ENCODE peak calls at places on chromosomes 11 and 22, in four cellular contexts. P is gastrocnemius medialis, W is GM23248, D is mammary epithelial cell. J is an unnamed sample. For H3K4me1 and H3K9me3, the result is how much of the 10 kb centered on the place peaks cover.

GRCh38 chr11:47847892-47848635 is at the start of gene NUP160:
- DNase-seq in P (peak), W (peak), D (peak), J (peak)

GRCh38 chr11:1831338-1832180 is 3.2 kb upstream of the SYT8 start:
- DNase-seq in P (no peak), W (no peak), D (no peak), J (peak)

GRCh38 chr22:32536352-32536751 is 61.7 kb downstream of the FBXO7 start:
- DNase-seq in P (no peak), W (no peak), D (no peak), J (no peak)

GRCh38 chr22:41262250-41262765 is 21.6 kb upstream of the CHADL start:
- DNase-seq in P (no peak), W (no peak), D (no peak), J (no peak)

GRCh38 chr11:2862395-2862949 is 23.1 kb downstream of the CDKN1C start:
- DNase-seq in P (no peak), W (peak), D (no peak), J (no peak)

GRCh38 chr22:42368379-42369249 is 63.6 kb downstream of the NFAM1 start:
- DNase-seq in P (no peak), W (peak), D (no peak), J (peak)

GRCh38 chr22:27669798-27670599 is 131.6 kb downstream of the MN1 start:
- DNase-seq in P (no peak), W (peak), D (no peak), J (no peak)

GRCh38 chr22:19579113-19579811 is 55.1 kb upstream of the CLDN5 start:
- DNase-seq in P (no peak), W (no peak), D (no peak), J (no peak)

GRCh38 chr11:88810420-88811097 is 255.2 kb downstream of the GRM5 start:
- DNase-seq in P (no peak), W (no peak), D (no peak), J (no peak)

GRCh38 chr22:46088541-46089311 is 61.6 kb upstream of the PPARA start:
- DNase-seq in P (peak), W (peak), D (peak), J (peak)

GRCh38 chr11:94767292-94767690 is 865 bp upstream of the AMOTL1 start:
- DNase-seq in P (no peak), W (no peak), D (no peak), J (no peak)

GRCh38 chr11:833114-833791 is 501 bp downstream of the CD151 start:
- DNase-seq in P (no peak), W (peak), D (peak), J (peak)

GRCh38 chr11:61061081-61061826 is 41.0 kb upstream of the CD5 start:
- DNase-seq in P (no peak), W (peak), D (peak), J (no peak)

GRCh38 chr11:74377689-74378088 is 20.5 kb downstream of the PGM2L1 start:
- DNase-seq in P (no peak), W (no peak), D (no peak), J (no peak)

GRCh38 chr22:26398741-26399153 is 30.3 kb upstream of the ASPHD2 start:
- DNase-seq in P (peak), W (peak), D (peak), J (peak)

GRCh38 chr22:31616315-31616980 is 45.6 kb downstream of the PISD start:
- DNase-seq in P (no peak), W (no peak), D (no peak), J (no peak)

GRCh38 chr11:13680501-13681264 is 12.2 kb downstream of the FAR1 start:
- DNase-seq in P (no peak), W (peak), D (no peak), J (no peak)

GRCh38 chr11:79428406-79428805 is 12.4 kb downstream of the TENM4 start:
- DNase-seq in P (no peak), W (no peak), D (no peak), J (no peak)

GRCh38 chr11:37110383-37110782 is 512.3 kb upstream of the RAG2 start:
- DNase-seq in P (no peak), W (no peak), D (peak), J (no peak)

GRCh38 chr11:17921620-17922473 is 91.0 kb downstream of the SERGEF start:
- DNase-seq in P (peak), W (peak), D (no peak), J (no peak)

GRCh38 chr11:113282898-113283297 is 31.5 kb upstream of the TTC12 start:
- DNase-seq in P (no peak), W (no peak), D (no peak), J (no peak)

GRCh38 chr11:3133456-3134217 is 31.5 kb downstream of the OSBPL5 start:
- DNase-seq in P (no peak), W (no peak), D (no peak), J (peak)

GRCh38 chr11:84922836-84923235 is 704.3 kb downstream of the DLG2 start:
- DNase-seq in P (no peak), W (peak), D (no peak), J (no peak)

GRCh38 chr22:49771266-49772065 is 56.2 kb downstream of the BRD1 start:
- DNase-seq in P (no peak), W (no peak), D (no peak), J (peak)

GRCh38 chr22:20656902-20657836 is 116.7 kb upstream of the SERPIND1 start:
- DNase-seq in P (no peak), W (no peak), D (no peak), J (no peak)

GRCh38 chr11:114799524-114799923 is 121.2 kb downstream of the NXPE2 start:
- DNase-seq in P (no peak), W (no peak), D (no peak), J (no peak)

GRCh38 chr11:32033067-32033466 is 57.8 kb upstream of the RCN1 start:
- DNase-seq in P (no peak), W (peak), D (no peak), J (no peak)

GRCh38 chr11:13487661-13488030 is 8.2 kb downstream of the PTH start:
- DNase-seq in P (no peak), W (peak), D (no peak), J (no peak)

GRCh38 chr22:22713416-22713815 is 69.0 kb downstream of the GGTLC2 start:
- DNase-seq in P (no peak), W (no peak), D (no peak), J (no peak)

GRCh38 chr11:128929991-128930390 is 12.7 kb downstream of the TP53AIP1 start:
- DNase-seq in P (no peak), W (peak), D (no peak), J (no peak)

GRCh38 chr11:68012843-68013610 is 2.9 kb downstream of the ALDH3B1 start:
- DNase-seq in P (no peak), W (peak), D (peak), J (peak)

GRCh38 chr11:2996976-2997375 is 4.8 kb upstream of the NAP1L4 start:
- DNase-seq in P (no peak), W (no peak), D (no peak), J (no peak)

GRCh38 chr11:111777094-111778046 is 11.2 kb upstream of the PPP2R1B start:
- DNase-seq in P (no peak), W (peak), D (peak), J (no peak)

GRCh38 chr11:57310630-57311086 is 14.1 kb downstream of the TNKS1BP1 start:
- DNase-seq in P (peak), W (peak), D (no peak), J (no peak)

GRCh38 chr22:45948081-45948648 is 28.8 kb downstream of the WNT7B start:
- DNase-seq in P (no peak), W (no peak), D (no peak), J (no peak)

GRCh38 chr11:7904910-7905309 is 26.2 kb downstream of the OR10A6 start:
- DNase-seq in P (no peak), W (peak), D (peak), J (no peak)

GRCh38 chr22:36999463-36999862 is 19.8 kb downstream of the TST start:
- DNase-seq in P (no peak), W (no peak), D (no peak), J (no peak)

GRCh38 chr22:37708580-37709444 is 12.0 kb downstream of the TRIOBP start:
- DNase-seq in P (no peak), W (no peak), D (no peak), J (peak)

GRCh38 chr11:123062158-123062891 is 389 bp upstream of the HSPA8 start:
- DNase-seq in P (peak), W (peak), D (peak), J (peak)
- H3K4me1 ChIP-seq in P (half or more), W (half or more), D (under half), J (half or more)

GRCh38 chr22:43491177-43491576 is 79.4 kb downstream of the MPPED1 start:
- DNase-seq in P (no peak), W (no peak), D (no peak), J (no peak)
- H3K9me3 ChIP-seq in P (under half), W (under half), D (under half), J (under half)

DNA sequence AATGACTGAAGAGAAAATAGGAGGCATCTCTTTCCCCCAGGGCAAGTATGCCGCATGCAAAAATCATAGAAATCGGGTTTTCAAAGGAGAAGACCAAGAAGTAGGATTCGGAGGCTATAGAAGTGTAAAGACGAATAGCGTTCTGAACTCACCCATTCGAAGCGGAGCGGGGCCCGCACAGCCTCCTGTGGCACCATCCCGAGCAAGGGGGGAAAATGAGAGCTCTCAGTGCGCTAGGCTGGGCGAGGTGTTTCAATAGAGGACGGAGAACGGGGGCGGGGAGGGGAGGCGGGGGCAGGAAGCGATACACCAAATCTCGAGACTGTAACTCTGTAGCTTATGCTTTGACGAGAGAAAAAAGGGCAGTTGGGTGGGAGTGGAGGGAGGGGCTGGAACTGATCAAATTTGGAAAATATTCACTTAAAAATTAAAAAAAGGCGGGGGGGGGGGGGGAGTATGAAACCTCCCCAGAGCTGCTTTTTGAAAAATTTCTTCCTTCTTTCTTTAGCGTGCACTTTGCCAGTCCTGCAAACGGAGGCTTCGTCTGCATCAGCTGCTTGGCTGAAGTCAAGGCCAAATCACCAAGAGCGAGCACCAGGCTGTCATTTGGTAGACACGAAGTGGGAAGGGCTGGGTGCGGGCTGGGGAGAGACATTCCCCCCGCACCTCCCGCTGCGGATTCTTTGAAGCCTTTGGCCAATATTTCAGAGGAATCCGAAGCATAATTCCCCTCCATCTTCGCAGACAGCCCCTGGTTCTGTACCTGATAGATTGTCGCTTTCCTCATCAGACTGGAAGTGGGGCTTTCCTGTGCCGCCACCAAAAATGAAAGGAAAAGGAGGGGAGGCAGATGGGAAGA is 15.6 kb downstream of the BLID start:
- DNase-seq in P (peak), W (peak), D (peak), J (no peak)
- H3K4me1 ChIP-seq in P (under half), W (under half), D (under half), J (under half)

GRCh38 chr11:71065794-71066193 is 186.6 kb downstream of the SHANK2 start:
- DNase-seq in P (no peak), W (no peak), D (no peak), J (no peak)
- H3K9me3 ChIP-seq in P (under half), W (under half), D (under half), J (under half)